ENCODE peak calls at places on chromosomes 7 and 10, in eight cellular contexts. O is brain microvascular endothelial cell, V is BE2C, D is tibial artery, M is ovary, R is adrenal gland, E is left ventricle myocardium inferior, I is IMR-90. G is an unnamed sample.
A peak's percentile ranks its signal among the peaks of the same experiment; 100 is the strongest.

GRCh38 chr7:114508096-114508495 is 93.5 kb downstream of the FOXP2 start:
- DNase-seq in V (no peak), M (no peak), R (no peak), D (no peak), I (peak; percentile 47), O (peak; percentile 21), E (no peak), G (no peak)

GRCh38 chr10:59336632-59337031 is 25.7 kb downstream of the FAM13C start:
- DNase-seq in R (no peak), E (no peak), I (peak; percentile 74), V (no peak), M (no peak), O (peak; percentile 19), D (no peak), G (no peak)

GRCh38 chr7:155997431-155998327 is 185.4 kb upstream of the SHH start:
- DNase-seq in V (no peak), O (no peak), D (no peak), R (peak; percentile 17), E (no peak), M (no peak), I (no peak), G (peak; percentile 48)

GRCh38 chr10:132396495-132397035 is 435 bp upstream of the PWWP2B start:
- DNase-seq in D (no peak), O (no peak), V (peak; percentile 81), R (peak; percentile 80), M (peak; percentile 68), E (peak; percentile 71), I (peak; percentile 31), G (peak; percentile 89)

GRCh38 chr7:45132708-45133320 is 21.3 kb upstream of the TBRG4 start:
- DNase-seq in R (no peak), I (no peak), D (no peak), V (no peak), E (no peak), O (no peak), M (no peak), G (no peak)

GRCh38 chr10:111511751-111512150 is 434.9 kb downstream of the ADRA2A start:
- DNase-seq in M (no peak), R (no peak), I (no peak), O (no peak), V (no peak), E (no peak), D (no peak), G (no peak)

GRCh38 chr7:2037805-2038635 is 194.7 kb downstream of the MAD1L1 start:
- DNase-seq in E (peak; percentile 53), I (peak; percentile 80), D (peak; percentile 36), O (no peak), R (peak; percentile 79), V (peak; percentile 3), M (peak; percentile 71), G (peak; percentile 40)

GRCh38 chr7:26531926-26532325 is 240.3 kb downstream of the SNX10 start:
- DNase-seq in M (no peak), V (no peak), R (no peak), O (no peak), D (no peak), I (no peak), E (no peak), G (no peak)

GRCh38 chr10:75254739-75255138 is 19.0 kb upstream of the COMTD1 start:
- DNase-seq in I (no peak), E (no peak), V (no peak), D (no peak), O (no peak), R (no peak), M (no peak), G (no peak)

GRCh38 chr7:45924283-45924682 is 3.2 kb upstream of the IGFBP3 start:
- DNase-seq in R (no peak), D (peak; percentile 57), E (no peak), M (no peak), V (no peak), I (peak; percentile 76), O (peak; percentile 84), G (no peak)

GRCh38 chr7:22123139-22123538 is 177.4 kb upstream of the CDCA7L start:
- DNase-seq in V (no peak), I (no peak), E (no peak), D (no peak), R (no peak), M (no peak), O (no peak), G (no peak)

GRCh38 chr10:68599754-68600040 is 39.6 kb downstream of the TET1 start:
- DNase-seq in R (no peak), D (no peak), V (no peak), I (no peak), E (no peak), O (no peak), M (no peak), G (no peak)

GRCh38 chr10:48607356-48608278 is 2.7 kb upstream of the ARHGAP22 start:
- DNase-seq in I (peak; percentile 24), V (no peak), D (no peak), R (peak; percentile 43), O (no peak), E (no peak), M (no peak), G (no peak)

GRCh38 chr7:5682889-5683670 is 98.4 kb downstream of the RNF216 start:
- DNase-seq in E (no peak), R (no peak), I (no peak), O (no peak), V (no peak), D (no peak), M (no peak), G (no peak)

GRCh38 chr7:144812379-144813283 is 23.2 kb downstream of the TPK1 start:
- DNase-seq in D (no peak), V (no peak), M (no peak), E (no peak), R (no peak), O (no peak), I (no peak), G (no peak)

GRCh38 chr10:125479059-125479458 is 203.9 kb downstream of the TEX36 start:
- DNase-seq in V (no peak), O (peak; percentile 9), D (no peak), I (peak; percentile 4), R (no peak), M (no peak), E (no peak), G (no peak)

GRCh38 chr7:41146423-41146822 is 556.5 kb downstream of the INHBA start:
- DNase-seq in V (no peak), M (no peak), E (no peak), R (no peak), O (no peak), D (no peak), I (no peak), G (no peak)

GRCh38 chr10:74305730-74306129 is 154.7 kb downstream of the ADK start:
- DNase-seq in O (no peak), V (no peak), M (no peak), I (no peak), D (no peak), E (no peak), R (no peak), G (no peak)

GRCh38 chr10:84004206-84004605 is 135.1 kb upstream of the GHITM start:
- DNase-seq in M (no peak), D (no peak), I (no peak), V (no peak), E (no peak), O (no peak), R (no peak), G (no peak)

GRCh38 chr7:50369408-50370026 is 65.0 kb downstream of the IKZF1 start:
- DNase-seq in O (no peak), I (no peak), R (no peak), M (no peak), D (no peak), V (no peak), E (no peak), G (no peak)

GRCh38 chr7:149261321-149261828 is 621 bp upstream of the ZNF783 start:
- DNase-seq in D (no peak), R (peak; percentile 60), O (no peak), I (peak; percentile 52), M (no peak), E (no peak), V (no peak), G (no peak)

GRCh38 chr10:99522511-99523250 is 10.1 kb upstream of the NKX2-3 start:
- DNase-seq in E (no peak), O (no peak), D (no peak), M (no peak), V (no peak), I (no peak), R (no peak), G (no peak)
- H3K27me3 ChIP-seq in E (peaks cover 100% of the 10 kb centered on the region), O (peaks cover 85% of the 10 kb centered on the region), D (peaks cover 94% of the 10 kb centered on the region), M (peaks cover 3% of the 10 kb centered on the region), V (peaks cover 94% of the 10 kb centered on the region), I (peaks cover 84% of the 10 kb centered on the region), R (peaks cover 87% of the 10 kb centered on the region), G (peaks cover 100% of the 10 kb centered on the region)

GRCh38 chr10:123841115-123841514 is 50.5 kb downstream of the CPXM2 start:
- DNase-seq in M (no peak), E (no peak), V (no peak), I (no peak), R (no peak), D (no peak), O (no peak), G (no peak)

GRCh38 chr10:123840714-123841113 is 50.9 kb downstream of the CPXM2 start:
- DNase-seq in R (no peak), M (no peak), V (no peak), E (no peak), O (no peak), D (no peak), I (no peak), G (no peak)

GRCh38 chr10:123838596-123839310 is 52.9 kb downstream of the CPXM2 start:
- DNase-seq in E (no peak), I (no peak), D (no peak), V (no peak), R (no peak), M (no peak), O (no peak), G (no peak)

GRCh38 chr10:123842692-123843385 is 48.8 kb downstream of the CPXM2 start:
- DNase-seq in E (no peak), R (no peak), V (no peak), I (no peak), D (no peak), M (no peak), O (no peak), G (no peak)

DNA sequence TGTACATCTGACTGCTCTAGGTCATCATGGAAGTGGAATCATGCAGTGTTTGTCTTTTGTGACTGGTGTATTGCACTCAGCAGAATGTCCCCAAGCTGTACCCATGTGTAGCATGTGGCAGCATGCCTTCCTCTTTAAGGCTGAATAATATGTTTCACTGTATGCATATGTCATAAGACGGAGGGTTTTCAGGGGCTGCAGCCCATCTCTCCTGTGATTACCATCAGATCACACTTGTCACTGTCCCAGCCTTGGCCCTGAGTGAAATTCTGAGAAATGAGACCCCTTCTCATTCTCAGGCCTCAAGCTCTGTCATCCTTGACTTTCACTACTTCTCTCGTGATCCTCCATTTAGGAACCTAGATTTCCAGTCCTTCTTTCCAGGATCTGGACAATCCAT is 50.0 kb downstream of the CPXM2 start:
- DNase-seq in M (no peak), O (no peak), V (no peak), R (no peak), I (no peak), E (no peak), D (no peak), G (no peak)
- TF ChIP-seq CTCF in M (no peak), O (no peak), V (no peak), R (no peak), I (no peak), E (no peak), D (no peak), G (no peak)

GRCh38 chr10:102310356-102311024 is 65.2 kb downstream of the GBF1 start:
- DNase-seq in I (peak; percentile 66), O (peak; percentile 67), E (no peak), R (no peak), V (no peak), M (no peak), D (no peak), G (no peak)
- H3K4me3 ChIP-seq in I (no peak overlapping the region), O (no peak overlapping the region), E (no peak overlapping the region), R (no peak overlapping the region), V (no peak overlapping the region), M (no peak overlapping the region), D (no peak overlapping the region), G (no peak overlapping the region)

GRCh38 chr10:114404171-114405010 is at the start of gene AFAP1L2:
- DNase-seq in R (no peak), V (peak; percentile 11), I (no peak), D (no peak), O (no peak), M (peak; percentile 60), E (peak; percentile 50), G (no peak)
- H3K27me3 ChIP-seq in R (peaks cover 25% of the 10 kb centered on the region), V (peaks cover 38% of the 10 kb centered on the region), I (peaks cover 50% of the 10 kb centered on the region), D (peaks cover 14% of the 10 kb centered on the region), O (peaks cover 18% of the 10 kb centered on the region), M (no peaks in the 10 kb centered on the region), E (peaks cover 57% of the 10 kb centered on the region), G (peaks cover 14% of the 10 kb centered on the region)